ENCODE peak calls at places on chromosomes 5 and 9, in six cellular contexts. M is HCT116, D is endothelial cell of umbilical vein, E is breast epithelium, T is prostate gland, W is spleen. U is an unnamed sample.

GRCh38 chr9:89497978-89498844 is at the start of gene SEMA4D:
- DNase-seq in M (peak; percentile 53), E (no peak), D (peak; percentile 45), T (peak; percentile 86), W (peak; percentile 89), U (no peak)

GRCh38 chr5:15645376-15645775 is 145.4 kb downstream of the FBXL7 start:
- DNase-seq in E (no peak), T (no peak), M (no peak), D (peak; percentile 74), W (no peak), U (no peak)

GRCh38 chr9:70110194-70111041 is 66.8 kb downstream of the MAMDC2 start:
- DNase-seq in T (no peak), E (no peak), M (no peak), W (no peak), D (peak; percentile 66), U (no peak)

GRCh38 chr5:69024241-69024651 is 69.6 kb upstream of the SLC30A5 start:
- DNase-seq in T (no peak), W (no peak), M (peak; percentile 70), D (peak; percentile 38), E (no peak), U (no peak)

GRCh38 chr5:159518361-159518760 is 188.1 kb upstream of the IL12B start:
- DNase-seq in E (no peak), W (no peak), T (peak; percentile 94), M (no peak), D (no peak), U (no peak)

GRCh38 chr5:155082401-155082800 is 68.8 kb downstream of the KIF4B start:
- DNase-seq in W (no peak), M (peak; percentile 28), D (peak; percentile 63), E (no peak), T (no peak), U (no peak)

GRCh38 chr5:65927497-65928340 is 1.3 kb downstream of the ERBIN start:
- DNase-seq in M (no peak), W (no peak), T (peak; percentile 42), D (peak; percentile 79), E (no peak), U (no peak)

GRCh38 chr5:123514615-123515355 is 2.8 kb downstream of the CSNK1G3 start:
- DNase-seq in T (no peak), D (no peak), E (no peak), W (no peak), M (no peak), U (no peak)

GRCh38 chr9:114339130-114339908 is 9.7 kb downstream of the ORM2 start:
- DNase-seq in D (peak; percentile 29), T (no peak), E (no peak), M (no peak), W (peak; percentile 88), U (no peak)

GRCh38 chr5:95281211-95281610 is 3.7 kb downstream of the MCTP1 start:
- DNase-seq in E (no peak), D (no peak), M (peak; percentile 69), T (no peak), W (no peak), U (no peak)

GRCh38 chr9:37197158-37198033 is 77.0 kb downstream of the ZCCHC7 start:
- DNase-seq in D (peak; percentile 82), T (no peak), W (no peak), M (no peak), E (no peak), U (no peak)

GRCh38 chr9:127835930-127836586 is 18.4 kb downstream of the ENG start:
- DNase-seq in M (no peak), E (no peak), W (no peak), D (peak; percentile 70), T (no peak), U (peak; percentile 80)

GRCh38 chr5:116671211-116671736 is 96.7 kb upstream of the SEMA6A start:
- DNase-seq in E (no peak), T (no peak), W (no peak), M (no peak), D (no peak), U (no peak)

GRCh38 chr5:172901012-172901780 is 58.0 kb upstream of the RPL26L1 start:
- DNase-seq in T (no peak), W (no peak), D (peak; percentile 68), M (no peak), E (no peak), U (no peak)
- TF ChIP-seq POLR2AphosphoS5 in T (peak; percentile 40), W (no peak), D (peak; percentile 54), M (no peak), E (peak; percentile 28), U (no peak)

GRCh38 chr5:59538080-59538479 is 355.4 kb downstream of the PDE4D start:
- DNase-seq in E (no peak), W (no peak), T (no peak), D (no peak), M (no peak), U (no peak)

GRCh38 chr5:59543826-59544442 is 349.6 kb downstream of the PDE4D start:
- DNase-seq in D (no peak), W (no peak), M (no peak), T (peak; percentile 23), E (no peak), U (no peak)

GRCh38 chr5:59542841-59543825 is 350.4 kb downstream of the PDE4D start:
- DNase-seq in E (no peak), D (peak; percentile 95), M (no peak), T (no peak), W (no peak), U (no peak)

GRCh38 chr5:59536875-59537274 is 356.7 kb downstream of the PDE4D start:
- DNase-seq in M (no peak), W (no peak), E (no peak), D (no peak), T (no peak), U (no peak)

GRCh38 chr5:59540366-59540765 is 353.2 kb downstream of the PDE4D start:
- DNase-seq in E (no peak), D (peak; percentile 75), W (no peak), M (no peak), T (peak; percentile 49), U (no peak)
- H3K4me3 ChIP-seq in E (no peak overlapping the region), D (no peak overlapping the region), W (no peak overlapping the region), M (no peak overlapping the region), T (no peak overlapping the region), U (no peak overlapping the region)

GRCh38 chr9:117729375-117729774 is 25.2 kb downstream of the TLR4 start:
- DNase-seq in W (no peak), T (no peak), E (no peak), D (no peak), M (no peak), U (no peak)

GRCh38 chr9:117722108-117722761 is 18.0 kb downstream of the TLR4 start:
- DNase-seq in E (no peak), W (no peak), D (no peak), M (no peak), T (no peak), U (no peak)

GRCh38 chr9:117720987-117721386 is 16.8 kb downstream of the TLR4 start:
- DNase-seq in T (no peak), W (no peak), D (no peak), M (no peak), E (no peak), U (no peak)

GRCh38 chr9:117723986-117724654 is 19.9 kb downstream of the TLR4 start:
- DNase-seq in E (no peak), T (no peak), M (no peak), D (no peak), W (peak; percentile 66), U (no peak)

DNA sequence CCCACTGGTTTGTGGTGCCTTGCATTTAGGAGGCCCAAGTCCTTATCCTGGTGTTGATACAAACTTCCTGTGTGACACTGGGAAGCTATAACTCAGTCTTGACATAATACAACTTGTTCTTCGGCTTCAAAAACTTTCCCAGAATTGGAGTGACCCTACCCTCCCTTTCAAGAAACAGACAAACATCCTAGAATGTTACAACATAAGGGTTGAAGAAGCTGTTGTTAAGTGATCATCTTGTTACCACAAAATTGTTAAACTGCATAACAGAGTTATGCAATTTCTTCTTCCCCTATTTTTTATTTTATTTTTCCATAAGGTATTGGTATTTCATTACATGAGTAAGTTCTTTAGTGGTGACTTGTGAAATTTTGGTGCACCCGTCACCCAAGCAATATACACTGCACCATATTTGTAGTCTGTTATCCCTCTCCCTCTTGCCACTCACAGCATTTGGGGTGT is 21.3 kb downstream of the TLR4 start:
- DNase-seq in M (no peak), T (no peak), D (no peak), E (no peak), W (no peak), U (peak; percentile 68)
- TF ChIP-seq POLR2AphosphoS5 in M (no peak), T (peak; percentile 18), D (no peak), E (no peak), W (no peak), U (peak; percentile 61)

DNA sequence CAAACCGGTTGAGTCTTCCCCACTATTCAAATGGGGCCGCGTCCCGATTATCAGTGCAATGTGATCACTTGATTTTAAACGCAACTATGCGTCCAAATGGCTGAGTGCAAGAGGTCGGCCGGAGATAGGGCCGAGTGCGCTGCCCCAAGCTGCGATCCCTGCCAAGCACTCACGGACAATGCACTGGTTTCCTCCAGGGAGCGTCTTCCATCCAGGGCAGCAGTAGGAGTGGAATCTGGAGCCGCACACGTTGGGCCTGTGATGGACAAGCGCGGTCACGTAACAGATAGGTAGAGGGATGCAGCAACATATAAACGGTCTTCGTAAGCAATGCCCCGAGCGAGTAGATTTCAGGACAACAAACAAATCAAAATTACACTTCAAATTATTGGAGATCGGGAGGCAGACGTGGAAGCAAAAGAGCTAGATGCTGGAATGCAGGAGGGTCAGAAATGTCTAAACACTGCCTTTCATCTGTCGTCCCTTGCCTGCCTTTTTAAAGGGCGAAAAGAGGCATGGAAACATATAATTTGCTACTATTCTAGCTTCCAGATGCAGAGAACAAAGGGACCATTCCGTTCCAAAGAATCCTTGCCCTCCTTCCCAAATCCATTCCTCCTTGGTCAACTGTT is 1.7 kb downstream of the FBN2 start:
- DNase-seq in W (no peak), E (no peak), M (no peak), T (no peak), D (peak; percentile 14), U (no peak)
- H3K4me3 ChIP-seq in W (peak overlapping the region; percentile 52), E (no peak overlapping the region), M (no peak overlapping the region), T (peak overlapping the region; percentile 39), D (peak overlapping the region; percentile 78), U (no peak overlapping the region)

DNA sequence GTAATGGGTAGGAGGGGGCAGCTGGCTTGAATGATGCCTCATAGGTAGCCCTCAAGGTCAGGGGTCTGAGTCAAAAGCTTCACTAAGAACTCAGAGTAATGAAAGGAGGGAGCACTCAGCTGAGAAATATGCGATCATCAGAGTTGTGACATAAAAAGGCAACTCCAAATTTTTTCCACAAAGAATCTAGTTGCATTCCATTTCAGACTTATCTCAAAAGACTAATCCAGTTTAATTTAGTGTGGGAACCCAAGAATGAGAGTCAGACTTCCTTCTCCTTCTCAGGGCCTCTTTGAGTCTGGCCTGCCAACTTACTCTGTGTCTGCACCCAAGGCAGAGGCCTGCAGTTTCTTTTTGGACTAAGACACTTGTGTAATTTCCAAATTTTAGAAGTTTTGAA is 34.7 kb downstream of the GABRP start:
- DNase-seq in T (no peak), M (no peak), W (no peak), D (no peak), E (no peak), U (no peak)
- TF ChIP-seq POLR2AphosphoS5 in T (no peak), M (no peak), W (no peak), D (no peak), E (no peak), U (no peak)